ENCODE peak calls at places on chromosomes 6 and 20, in eight cellular contexts. R is effector CD4-positive, alpha-beta T cell; Y is effector CD8-positive, alpha-beta T cell; H is retina; T is activated naive CD8-positive, alpha-beta T cell treated with anti-CD3 and anti-CD28 coated beads for 36 hours; L is LoVo; D is CD8-positive, alpha-beta memory T cell; S is DMS153. W is an unnamed sample.

GRCh38 chr20:51400051-51400926 is 142.2 kb downstream of the NFATC2 start:
- DNase-seq in R (peak), Y (peak), H (no peak), T (peak), L (no peak), D (peak), S (no peak), W (no peak)

GRCh38 chr20:40945754-40946451 is 82.7 kb upstream of the TOP1 start:
- DNase-seq in R (no peak), Y (no peak), H (peak), T (no peak), L (no peak), D (no peak), S (no peak), W (peak)

GRCh38 chr20:32985596-32985995 is 18.6 kb downstream of the SUN5 start:
- DNase-seq in R (no peak), Y (no peak), H (no peak), T (no peak), L (no peak), D (no peak), S (no peak), W (no peak)

GRCh38 chr6:47634210-47635047 is 64.0 kb upstream of the ADGRF4 start:
- DNase-seq in R (no peak), Y (no peak), H (no peak), T (no peak), L (no peak), D (no peak), S (no peak), W (no peak)

GRCh38 chr20:58642465-58642864 is 8.6 kb upstream of the STX16 start:
- DNase-seq in R (no peak), Y (no peak), H (no peak), T (no peak), L (no peak), D (no peak), S (no peak), W (no peak)

GRCh38 chr6:33215281-33215680 is 7.0 kb downstream of the RING1 start:
- DNase-seq in R (no peak), Y (no peak), H (no peak), T (no peak), L (no peak), D (no peak), S (no peak), W (peak)

GRCh38 chr20:43916073-43916874 is 1.6 kb downstream of the TOX2 start:
- DNase-seq in R (no peak), Y (no peak), H (no peak), T (no peak), L (no peak), D (no peak), S (no peak), W (peak)

GRCh38 chr6:32432050-32432450 is 7.6 kb upstream of the HLA-DRA start:
- DNase-seq in R (no peak), Y (no peak), H (no peak), T (no peak), L (peak), D (peak), S (no peak), W (peak)

GRCh38 chr6:104789770-104790190 is 69.9 kb downstream of the HACE1 start:
- DNase-seq in R (no peak), Y (no peak), H (peak), T (peak), L (peak), D (peak), S (no peak), W (peak)

GRCh38 chr6:166626177-166627038 is 643 bp downstream of the RPS6KA2 start:
- DNase-seq in R (peak), Y (peak), H (peak), T (peak), L (no peak), D (peak), S (peak), W (peak)

GRCh38 chr6:45922728-45923351 is 92.8 kb downstream of the CLIC5 start:
- DNase-seq in R (peak), Y (peak), H (peak), T (peak), L (peak), D (peak), S (peak), W (peak)

GRCh38 chr6:39193201-39193791 is 36.0 kb downstream of the KCNK5 start:
- DNase-seq in R (no peak), Y (no peak), H (peak), T (no peak), L (no peak), D (no peak), S (no peak), W (peak)

GRCh38 chr6:22062807-22063408 is 233.9 kb downstream of the PRL start:
- DNase-seq in R (peak), Y (peak), H (no peak), T (peak), L (no peak), D (peak), S (no peak), W (no peak)

GRCh38 chr6:94862116-94862515 is 715.2 kb upstream of the MANEA start:
- DNase-seq in R (no peak), Y (no peak), H (no peak), T (no peak), L (no peak), D (no peak), S (no peak), W (no peak)

GRCh38 chr20:54464003-54464402 is 11.4 kb upstream of the DOK5 start:
- DNase-seq in R (no peak), Y (no peak), H (no peak), T (no peak), L (no peak), D (no peak), S (no peak), W (no peak)

GRCh38 chr6:167825759-167826229 is 917 bp upstream of the AFDN start:
- DNase-seq in R (no peak), Y (no peak), H (no peak), T (peak), L (peak), D (no peak), S (peak), W (peak)

GRCh38 chr6:38603966-38604365 is 35.8 kb downstream of the BTBD9 start:
- DNase-seq in R (no peak), Y (no peak), H (no peak), T (no peak), L (no peak), D (no peak), S (no peak), W (no peak)

GRCh38 chr20:47099093-47099492 is 204.4 kb downstream of the EYA2 start:
- DNase-seq in R (no peak), Y (no peak), H (no peak), T (no peak), L (no peak), D (no peak), S (no peak), W (no peak)

GRCh38 chr20:63706852-63707557 is 771 bp downstream of the ARFRP1 start:
- DNase-seq in R (peak), Y (peak), H (no peak), T (peak), L (peak), D (peak), S (peak), W (peak)

GRCh38 chr20:36629719-36630340 is 16.2 kb downstream of the SLA2 start:
- DNase-seq in R (peak), Y (peak), H (no peak), T (peak), L (no peak), D (peak), S (no peak), W (no peak)

GRCh38 chr6:98324406-98324930 is 509.9 kb upstream of the POU3F2 start:
- DNase-seq in R (no peak), Y (no peak), H (no peak), T (no peak), L (no peak), D (no peak), S (peak), W (no peak)

GRCh38 chr6:29531668-29532067 is 27.9 kb downstream of the UBD start:
- DNase-seq in R (no peak), Y (no peak), H (no peak), T (peak), L (no peak), D (no peak), S (no peak), W (no peak)

GRCh38 chr6:12635813-12636212 is 80.8 kb upstream of the PHACTR1 start:
- DNase-seq in R (no peak), Y (no peak), H (no peak), T (no peak), L (no peak), D (no peak), S (no peak), W (peak)

GRCh38 chr20:50744143-50744792 is 12.9 kb downstream of the PARD6B start:
- DNase-seq in R (no peak), Y (no peak), H (no peak), T (no peak), L (peak), D (no peak), S (no peak), W (peak)

GRCh38 chr6:138406443-138406842 is 2.4 kb downstream of the HEBP2 start:
- DNase-seq in R (no peak), Y (no peak), H (no peak), T (no peak), L (no peak), D (no peak), S (peak), W (no peak)

GRCh38 chr6:22361576-22361975 is 64.7 kb upstream of the PRL start:
- DNase-seq in R (no peak), Y (no peak), H (no peak), T (no peak), L (no peak), D (no peak), S (no peak), W (no peak)

GRCh38 chr20:23086056-23086551 is at the start of gene CD93:
- DNase-seq in R (no peak), Y (no peak), H (peak), T (no peak), L (no peak), D (peak), S (no peak), W (peak)

GRCh38 chr6:15157479-15157878 is 88.4 kb upstream of the JARID2 start:
- DNase-seq in R (no peak), Y (no peak), H (no peak), T (no peak), L (no peak), D (no peak), S (no peak), W (no peak)

GRCh38 chr6:144349690-144350132 is 64.6 kb downstream of the UTRN start:
- DNase-seq in R (no peak), Y (no peak), H (peak), T (no peak), L (no peak), D (peak), S (no peak), W (peak)

GRCh38 chr6:12422848-12423247 is 132.7 kb downstream of the EDN1 start:
- DNase-seq in R (no peak), Y (no peak), H (no peak), T (no peak), L (no peak), D (no peak), S (no peak), W (no peak)

GRCh38 chr20:10344953-10345352 is 89.1 kb downstream of the MKKS start:
- DNase-seq in R (no peak), Y (no peak), H (no peak), T (no peak), L (no peak), D (no peak), S (no peak), W (no peak)

GRCh38 chr20:18835850-18836249 is 22.3 kb downstream of the SCP2D1 start:
- DNase-seq in R (no peak), Y (no peak), H (no peak), T (no peak), L (no peak), D (no peak), S (no peak), W (no peak)

GRCh38 chr20:16271450-16271849 is 301.8 kb downstream of the KIF16B start:
- DNase-seq in R (no peak), Y (no peak), H (no peak), T (no peak), L (no peak), D (no peak), S (no peak), W (peak)

GRCh38 chr6:151576658-151577057 is 82.8 kb downstream of the CCDC170 start:
- DNase-seq in R (no peak), Y (no peak), H (no peak), T (no peak), L (no peak), D (no peak), S (no peak), W (no peak)

GRCh38 chr6:33123732-33124524 is 48.1 kb downstream of the HLA-DPB1 start:
- DNase-seq in R (no peak), Y (no peak), H (peak), T (no peak), L (peak), D (peak), S (no peak), W (peak)

GRCh38 chr6:142855877-142856606 is 88.9 kb downstream of the HIVEP2 start:
- DNase-seq in R (peak), Y (no peak), H (no peak), T (no peak), L (no peak), D (peak), S (no peak), W (peak)

GRCh38 chr6:167477688-167478087 is 152.8 kb downstream of the TTLL2 start:
- DNase-seq in R (no peak), Y (no peak), H (no peak), T (no peak), L (no peak), D (no peak), S (no peak), W (no peak)

GRCh38 chr20:31709939-31710338 is 12.7 kb downstream of the BCL2L1 start:
- DNase-seq in R (no peak), Y (no peak), H (no peak), T (no peak), L (no peak), D (no peak), S (peak), W (no peak)

GRCh38 chr6:15089569-15090144 is 156.2 kb upstream of the JARID2 start:
- DNase-seq in R (no peak), Y (no peak), H (no peak), T (no peak), L (no peak), D (no peak), S (peak), W (peak)

GRCh38 chr6:166307082-166307980 is 861 bp downstream of the PRR18 start:
- DNase-seq in R (no peak), Y (no peak), H (peak), T (peak), L (no peak), D (no peak), S (peak), W (peak)